ENCODE peak calls at places on chromosomes 1 and 21, in ten cellular contexts. R, U, J, V, H, L, K, A, W and O are unnamed samples.

GRCh38 chr1:39220900-39221870 is 16.7 kb downstream of the MACF1 start:
- DNase-seq in W (no peak), K (no peak), L (no peak), V (no peak), U (no peak), H (no peak), R (no peak), J (no peak), A (no peak), O (no peak)

GRCh38 chr21:17738171-17738953 is 80.8 kb downstream of the C21orf91 start:
- DNase-seq in A (no peak), R (no peak), J (no peak), V (no peak), W (no peak), U (no peak), H (no peak), L (peak; percentile 83), K (no peak), O (no peak)

GRCh38 chr1:178724734-178725602 is at the start of gene RALGPS2:
- DNase-seq in A (peak; percentile 85), W (peak; percentile 81), R (peak; percentile 65), J (peak; percentile 95), L (peak; percentile 25), U (peak; percentile 82), V (peak; percentile 40), H (peak; percentile 58), K (peak; percentile 93), O (peak; percentile 52)

GRCh38 chr1:26582836-26583460 is 53.4 kb downstream of the RPS6KA1 start:
- DNase-seq in L (no peak), R (no peak), V (no peak), J (peak; percentile 74), H (peak; percentile 84), W (no peak), A (no peak), K (peak; percentile 79), U (peak; percentile 74), O (no peak)

GRCh38 chr1:223765036-223765718 is 52.8 kb downstream of the CAPN2 start:
- DNase-seq in A (no peak), H (no peak), U (peak; percentile 69), W (no peak), K (no peak), L (no peak), V (peak; percentile 56), J (no peak), R (no peak), O (no peak)

GRCh38 chr1:195763907-195764183 is 844.4 kb downstream of the KCNT2 start:
- DNase-seq in R (no peak), V (no peak), H (no peak), A (no peak), U (peak; percentile 49), L (no peak), J (no peak), W (no peak), K (no peak), O (no peak)

GRCh38 chr1:192794768-192795035 is 14.1 kb upstream of the RGS2 start:
- DNase-seq in W (no peak), V (no peak), U (no peak), L (no peak), R (no peak), K (no peak), A (no peak), J (no peak), H (no peak), O (no peak)

GRCh38 chr21:26715878-26716506 is 129.2 kb downstream of the ADAMTS1 start:
- DNase-seq in J (peak; percentile 78), U (peak; percentile 69), W (peak; percentile 65), K (peak; percentile 86), V (no peak), A (peak; percentile 81), R (peak; percentile 67), L (peak; percentile 55), H (peak; percentile 5), O (no peak)

GRCh38 chr1:18182518-18183160 is 75.0 kb downstream of the IGSF21 start:
- DNase-seq in V (no peak), A (peak; percentile 17), J (no peak), L (peak; percentile 40), U (peak; percentile 1), R (peak; percentile 85), W (peak; percentile 9), K (no peak), H (no peak), O (no peak)

GRCh38 chr1:167200272-167200671 is 20.4 kb upstream of the POU2F1 start:
- DNase-seq in L (no peak), A (no peak), K (no peak), V (no peak), W (no peak), R (no peak), J (no peak), H (no peak), U (no peak), O (no peak)

GRCh38 chr1:147225193-147225730 is at the start of gene FMO5:
- DNase-seq in V (no peak), L (no peak), K (peak; percentile 84), H (peak; percentile 47), W (peak; percentile 25), R (peak; percentile 86), U (peak; percentile 57), J (peak; percentile 80), A (peak; percentile 74), O (peak; percentile 58)

GRCh38 chr1:165861911-165862310 is 34.5 kb downstream of the UCK2 start:
- DNase-seq in W (no peak), R (no peak), K (no peak), H (no peak), U (no peak), V (no peak), A (no peak), L (no peak), J (no peak), O (no peak)

GRCh38 chr1:88608139-88608943 is 75.7 kb upstream of the PKN2 start:
- DNase-seq in R (no peak), K (peak; percentile 29), W (peak; percentile 32), A (peak; percentile 58), V (no peak), H (no peak), L (no peak), J (peak; percentile 55), U (peak; percentile 30), O (peak; percentile 7)

GRCh38 chr1:50787266-50787665 is 172.8 kb downstream of the FAF1 start:
- DNase-seq in R (no peak), U (no peak), K (no peak), A (no peak), V (no peak), W (no peak), J (no peak), L (no peak), H (no peak), O (no peak)

GRCh38 chr1:168637350-168637991 is 61.1 kb downstream of the XCL1 start:
- DNase-seq in H (no peak), R (no peak), J (no peak), V (no peak), K (no peak), W (no peak), U (peak; percentile 37), A (peak; percentile 70), L (peak; percentile 71), O (no peak)

GRCh38 chr1:167273027-167273800 is 52.5 kb downstream of the POU2F1 start:
- DNase-seq in K (peak; percentile 9), V (no peak), W (peak; percentile 18), U (peak; percentile 55), H (no peak), R (no peak), L (peak; percentile 90), J (peak; percentile 7), A (no peak), O (no peak)

GRCh38 chr1:233432916-233433315 is 105.4 kb downstream of the MAP3K21 start:
- DNase-seq in J (no peak), H (no peak), U (peak; percentile 1), L (no peak), V (no peak), K (no peak), A (no peak), R (no peak), W (no peak), O (no peak)

GRCh38 chr21:31235671-31236450 is 108.2 kb downstream of the TIAM1 start:
- DNase-seq in L (peak; percentile 57), W (peak; percentile 17), K (peak; percentile 20), A (no peak), U (peak; percentile 15), R (no peak), J (no peak), H (no peak), V (no peak), O (no peak)

GRCh38 chr21:29366532-29366931 is 67.8 kb downstream of the BACH1 start:
- DNase-seq in V (no peak), K (no peak), R (no peak), J (no peak), A (no peak), H (no peak), L (no peak), W (no peak), U (no peak), O (no peak)

GRCh38 chr1:32933742-32934322 is 30.8 kb downstream of the RNF19B start:
- DNase-seq in K (no peak), A (no peak), V (no peak), L (peak; percentile 32), W (peak; percentile 46), R (peak; percentile 79), H (no peak), J (no peak), U (peak; percentile 77), O (no peak)

GRCh38 chr1:117622726-117623125 is 16.9 kb downstream of the TENT5C start:
- DNase-seq in L (no peak), H (no peak), J (peak; percentile 20), R (no peak), W (no peak), K (no peak), U (peak; percentile 4), A (no peak), V (no peak), O (no peak)

GRCh38 chr21:30194701-30195299 is 21.1 kb downstream of the CLDN8 start:
- DNase-seq in J (no peak), W (no peak), L (peak; percentile 57), U (no peak), V (no peak), R (no peak), H (no peak), A (peak; percentile 22), K (no peak), O (no peak)

GRCh38 chr1:15283500-15283899 is 36.5 kb downstream of the FHAD1 start:
- DNase-seq in L (peak; percentile 63), R (peak; percentile 75), J (peak; percentile 27), V (no peak), W (peak; percentile 51), A (peak; percentile 33), H (no peak), K (peak; percentile 36), U (peak; percentile 19), O (no peak)

GRCh38 chr1:45409243-45409642 is 69.0 kb upstream of the MUTYH start:
- DNase-seq in A (no peak), L (no peak), K (no peak), H (no peak), R (no peak), V (no peak), J (no peak), W (no peak), U (no peak), O (no peak)

GRCh38 chr1:226881515-226882185 is 11.2 kb downstream of the PSEN2 start:
- DNase-seq in L (no peak), A (no peak), H (no peak), J (no peak), K (no peak), W (no peak), V (no peak), R (no peak), U (no peak), O (no peak)

GRCh38 chr1:23344987-23345472 is 946 bp upstream of the HNRNPR start:
- DNase-seq in R (no peak), W (peak; percentile 15), L (no peak), A (peak; percentile 29), H (no peak), K (no peak), J (peak; percentile 42), V (no peak), U (no peak), O (peak; percentile 1)

GRCh38 chr1:19208710-19209438 is 1.2 kb downstream of the UBR4 start:
- DNase-seq in J (peak; percentile 52), H (no peak), R (no peak), W (no peak), K (peak; percentile 32), V (no peak), U (peak; percentile 78), A (no peak), L (peak; percentile 19), O (no peak)

GRCh38 chr1:178752891-178753290 is 27.8 kb downstream of the RALGPS2 start:
- DNase-seq in V (no peak), K (no peak), R (no peak), L (no peak), W (no peak), A (no peak), J (no peak), U (no peak), H (no peak), O (no peak)